ENCODE peak calls at places on chromosomes 7 and 10, in ten cellular contexts. One of them, this sample, is unnamed.

GRCh38 chr10:18229839-18230238 is 89.6 kb downstream of the CACNB2 start:
- DNase-seq in cardiac muscle cell: no peak
- DNase-seq in prostate gland: no peak
- DNase-seq in Daoy: peak; percentile 13
- DNase-seq in SK-MEL-5: no peak
- DNase-seq in activated CD4-positive, CD25-positive, alpha-beta regulatory T cell treated with anti-CD3 and anti-CD28 coated beads, Interleukin-2, amount 50 U/mL, for 72 hours: no peak
- DNase-seq in CD8-positive, alpha-beta T cell: no peak
- DNase-seq in AG04449: no peak
- DNase-seq in NCI-H1105 treated with DMSO at 0.1 percent for 48 hours: no peak
- DNase-seq in RPMI7951: no peak
- DNase-seq in this sample: no peak

GRCh38 chr10:110448682-110449418 is 48.9 kb upstream of the DUSP5 start:
- DNase-seq in NCI-H1105 treated with DMSO at 0.1 percent for 48 hours: no peak
- DNase-seq in activated CD4-positive, CD25-positive, alpha-beta regulatory T cell treated with anti-CD3 and anti-CD28 coated beads, Interleukin-2, amount 50 U/mL, for 72 hours: no peak
- DNase-seq in CD8-positive, alpha-beta T cell: no peak
- DNase-seq in SK-MEL-5: no peak
- DNase-seq in cardiac muscle cell: no peak
- DNase-seq in RPMI7951: no peak
- DNase-seq in Daoy: no peak
- DNase-seq in AG04449: no peak
- DNase-seq in prostate gland: no peak
- DNase-seq in this sample: no peak

GRCh38 chr10:89550509-89550908 is 15.1 kb upstream of the SLC16A12 start:
- DNase-seq in AG04449: no peak
- DNase-seq in activated CD4-positive, CD25-positive, alpha-beta regulatory T cell treated with anti-CD3 and anti-CD28 coated beads, Interleukin-2, amount 50 U/mL, for 72 hours: no peak
- DNase-seq in SK-MEL-5: no peak
- DNase-seq in CD8-positive, alpha-beta T cell: no peak
- DNase-seq in NCI-H1105 treated with DMSO at 0.1 percent for 48 hours: peak; percentile 5
- DNase-seq in prostate gland: no peak
- DNase-seq in RPMI7951: peak; percentile 74
- DNase-seq in Daoy: peak; percentile 35
- DNase-seq in cardiac muscle cell: peak; percentile 58
- DNase-seq in this sample: no peak

GRCh38 chr10:17075510-17075909 is 54.1 kb downstream of the CUBN start:
- DNase-seq in RPMI7951: peak; percentile 90
- DNase-seq in activated CD4-positive, CD25-positive, alpha-beta regulatory T cell treated with anti-CD3 and anti-CD28 coated beads, Interleukin-2, amount 50 U/mL, for 72 hours: no peak
- DNase-seq in SK-MEL-5: peak; percentile 71
- DNase-seq in cardiac muscle cell: peak; percentile 95
- DNase-seq in Daoy: peak; percentile 76
- DNase-seq in NCI-H1105 treated with DMSO at 0.1 percent for 48 hours: no peak
- DNase-seq in CD8-positive, alpha-beta T cell: no peak
- DNase-seq in prostate gland: no peak
- DNase-seq in AG04449: peak; percentile 83
- DNase-seq in this sample: no peak

GRCh38 chr7:102318482-102318971 is 31.9 kb downstream of the SH2B2 start:
- DNase-seq in cardiac muscle cell: peak; percentile 37
- DNase-seq in AG04449: no peak
- DNase-seq in prostate gland: no peak
- DNase-seq in NCI-H1105 treated with DMSO at 0.1 percent for 48 hours: peak; percentile 7
- DNase-seq in RPMI7951: no peak
- DNase-seq in SK-MEL-5: no peak
- DNase-seq in CD8-positive, alpha-beta T cell: no peak
- DNase-seq in activated CD4-positive, CD25-positive, alpha-beta regulatory T cell treated with anti-CD3 and anti-CD28 coated beads, Interleukin-2, amount 50 U/mL, for 72 hours: no peak
- DNase-seq in Daoy: peak; percentile 71
- DNase-seq in this sample: no peak

GRCh38 chr7:77569514-77570232 is 32.6 kb downstream of the PTPN12 start:
- DNase-seq in activated CD4-positive, CD25-positive, alpha-beta regulatory T cell treated with anti-CD3 and anti-CD28 coated beads, Interleukin-2, amount 50 U/mL, for 72 hours: no peak
- DNase-seq in SK-MEL-5: no peak
- DNase-seq in CD8-positive, alpha-beta T cell: no peak
- DNase-seq in NCI-H1105 treated with DMSO at 0.1 percent for 48 hours: no peak
- DNase-seq in AG04449: no peak
- DNase-seq in Daoy: no peak
- DNase-seq in RPMI7951: peak; percentile 19
- DNase-seq in prostate gland: no peak
- DNase-seq in cardiac muscle cell: peak; percentile 44
- DNase-seq in this sample: no peak

GRCh38 chr7:21690717-21691116 is 147.9 kb downstream of the DNAH11 start:
- DNase-seq in prostate gland: no peak
- DNase-seq in RPMI7951: peak; percentile 23
- DNase-seq in NCI-H1105 treated with DMSO at 0.1 percent for 48 hours: no peak
- DNase-seq in CD8-positive, alpha-beta T cell: no peak
- DNase-seq in SK-MEL-5: peak; percentile 9
- DNase-seq in Daoy: peak; percentile 17
- DNase-seq in cardiac muscle cell: no peak
- DNase-seq in AG04449: no peak
- DNase-seq in activated CD4-positive, CD25-positive, alpha-beta regulatory T cell treated with anti-CD3 and anti-CD28 coated beads, Interleukin-2, amount 50 U/mL, for 72 hours: no peak
- DNase-seq in this sample: no peak

GRCh38 chr7:98086231-98086855 is 20.3 kb upstream of the LMTK2 start:
- DNase-seq in SK-MEL-5: no peak
- DNase-seq in Daoy: no peak
- DNase-seq in AG04449: no peak
- DNase-seq in NCI-H1105 treated with DMSO at 0.1 percent for 48 hours: no peak
- DNase-seq in RPMI7951: no peak
- DNase-seq in activated CD4-positive, CD25-positive, alpha-beta regulatory T cell treated with anti-CD3 and anti-CD28 coated beads, Interleukin-2, amount 50 U/mL, for 72 hours: no peak
- DNase-seq in CD8-positive, alpha-beta T cell: no peak
- DNase-seq in prostate gland: peak; percentile 92
- DNase-seq in cardiac muscle cell: no peak
- DNase-seq in this sample: no peak

GRCh38 chr7:152050547-152050971 is 25.1 kb downstream of the GALNT11 start:
- DNase-seq in AG04449: peak; percentile 14
- DNase-seq in RPMI7951: peak; percentile 91
- DNase-seq in NCI-H1105 treated with DMSO at 0.1 percent for 48 hours: no peak
- DNase-seq in CD8-positive, alpha-beta T cell: no peak
- DNase-seq in prostate gland: no peak
- DNase-seq in SK-MEL-5: peak; percentile 86
- DNase-seq in Daoy: peak; percentile 47
- DNase-seq in activated CD4-positive, CD25-positive, alpha-beta regulatory T cell treated with anti-CD3 and anti-CD28 coated beads, Interleukin-2, amount 50 U/mL, for 72 hours: no peak
- DNase-seq in cardiac muscle cell: peak; percentile 83
- DNase-seq in this sample: no peak

GRCh38 chr7:134327896-134328295 is 11.2 kb upstream of the SLC35B4 start:
- DNase-seq in AG04449: no peak
- DNase-seq in activated CD4-positive, CD25-positive, alpha-beta regulatory T cell treated with anti-CD3 and anti-CD28 coated beads, Interleukin-2, amount 50 U/mL, for 72 hours: peak; percentile 31
- DNase-seq in CD8-positive, alpha-beta T cell: peak; percentile 36
- DNase-seq in Daoy: peak; percentile 80
- DNase-seq in RPMI7951: peak; percentile 63
- DNase-seq in NCI-H1105 treated with DMSO at 0.1 percent for 48 hours: peak; percentile 56
- DNase-seq in cardiac muscle cell: peak; percentile 69
- DNase-seq in SK-MEL-5: peak; percentile 93
- DNase-seq in prostate gland: peak; percentile 13
- DNase-seq in this sample: peak; percentile 14

GRCh38 chr7:151672706-151673105 is 153.0 kb upstream of the RHEB start:
- DNase-seq in SK-MEL-5: no peak
- DNase-seq in Daoy: no peak
- DNase-seq in RPMI7951: no peak
- DNase-seq in CD8-positive, alpha-beta T cell: no peak
- DNase-seq in activated CD4-positive, CD25-positive, alpha-beta regulatory T cell treated with anti-CD3 and anti-CD28 coated beads, Interleukin-2, amount 50 U/mL, for 72 hours: no peak
- DNase-seq in AG04449: no peak
- DNase-seq in NCI-H1105 treated with DMSO at 0.1 percent for 48 hours: no peak
- DNase-seq in prostate gland: no peak
- DNase-seq in cardiac muscle cell: peak; percentile 38
- DNase-seq in this sample: no peak

GRCh38 chr7:25405736-25406135 is 177.4 kb upstream of the NPVF start:
- DNase-seq in cardiac muscle cell: no peak
- DNase-seq in NCI-H1105 treated with DMSO at 0.1 percent for 48 hours: no peak
- DNase-seq in AG04449: no peak
- DNase-seq in prostate gland: peak; percentile 57
- DNase-seq in SK-MEL-5: no peak
- DNase-seq in CD8-positive, alpha-beta T cell: no peak
- DNase-seq in Daoy: no peak
- DNase-seq in RPMI7951: no peak
- DNase-seq in activated CD4-positive, CD25-positive, alpha-beta regulatory T cell treated with anti-CD3 and anti-CD28 coated beads, Interleukin-2, amount 50 U/mL, for 72 hours: no peak
- DNase-seq in this sample: no peak

GRCh38 chr10:23694921-23695824 is 256.3 kb downstream of the OTUD1 start:
- DNase-seq in AG04449: no peak
- DNase-seq in Daoy: no peak
- DNase-seq in activated CD4-positive, CD25-positive, alpha-beta regulatory T cell treated with anti-CD3 and anti-CD28 coated beads, Interleukin-2, amount 50 U/mL, for 72 hours: no peak
- DNase-seq in SK-MEL-5: no peak
- DNase-seq in cardiac muscle cell: no peak
- DNase-seq in prostate gland: no peak
- DNase-seq in NCI-H1105 treated with DMSO at 0.1 percent for 48 hours: no peak
- DNase-seq in CD8-positive, alpha-beta T cell: no peak
- DNase-seq in RPMI7951: no peak
- DNase-seq in this sample: no peak

GRCh38 chr7:40965745-40966144 is 737.1 kb downstream of the INHBA start:
- DNase-seq in NCI-H1105 treated with DMSO at 0.1 percent for 48 hours: no peak
- DNase-seq in activated CD4-positive, CD25-positive, alpha-beta regulatory T cell treated with anti-CD3 and anti-CD28 coated beads, Interleukin-2, amount 50 U/mL, for 72 hours: no peak
- DNase-seq in RPMI7951: no peak
- DNase-seq in SK-MEL-5: no peak
- DNase-seq in cardiac muscle cell: no peak
- DNase-seq in prostate gland: no peak
- DNase-seq in AG04449: no peak
- DNase-seq in CD8-positive, alpha-beta T cell: no peak
- DNase-seq in Daoy: no peak
- DNase-seq in this sample: no peak

GRCh38 chr7:121547341-121548092 is 151.4 kb upstream of the FAM3C start:
- DNase-seq in Daoy: peak; percentile 69
- DNase-seq in NCI-H1105 treated with DMSO at 0.1 percent for 48 hours: peak; percentile 84
- DNase-seq in RPMI7951: peak; percentile 62
- DNase-seq in cardiac muscle cell: peak; percentile 84
- DNase-seq in SK-MEL-5: peak; percentile 81
- DNase-seq in CD8-positive, alpha-beta T cell: no peak
- DNase-seq in AG04449: no peak
- DNase-seq in prostate gland: no peak
- DNase-seq in activated CD4-positive, CD25-positive, alpha-beta regulatory T cell treated with anti-CD3 and anti-CD28 coated beads, Interleukin-2, amount 50 U/mL, for 72 hours: no peak
- DNase-seq in this sample: peak; percentile 67

GRCh38 chr7:96321670-96322372 is at the start of gene SLC25A13:
- DNase-seq in AG04449: no peak
- DNase-seq in CD8-positive, alpha-beta T cell: no peak
- DNase-seq in RPMI7951: peak; percentile 89
- DNase-seq in cardiac muscle cell: peak; percentile 93
- DNase-seq in activated CD4-positive, CD25-positive, alpha-beta regulatory T cell treated with anti-CD3 and anti-CD28 coated beads, Interleukin-2, amount 50 U/mL, for 72 hours: peak; percentile 83
- DNase-seq in SK-MEL-5: peak; percentile 94
- DNase-seq in prostate gland: peak; percentile 77
- DNase-seq in Daoy: peak; percentile 90
- DNase-seq in NCI-H1105 treated with DMSO at 0.1 percent for 48 hours: peak; percentile 58
- DNase-seq in this sample: peak; percentile 95

GRCh38 chr7:112798199-112799159 is 8.3 kb upstream of the TMEM168 start:
- DNase-seq in NCI-H1105 treated with DMSO at 0.1 percent for 48 hours: no peak
- DNase-seq in prostate gland: no peak
- DNase-seq in AG04449: no peak
- DNase-seq in cardiac muscle cell: no peak
- DNase-seq in CD8-positive, alpha-beta T cell: no peak
- DNase-seq in Daoy: no peak
- DNase-seq in SK-MEL-5: no peak
- DNase-seq in activated CD4-positive, CD25-positive, alpha-beta regulatory T cell treated with anti-CD3 and anti-CD28 coated beads, Interleukin-2, amount 50 U/mL, for 72 hours: no peak
- DNase-seq in RPMI7951: no peak
- DNase-seq in this sample: no peak

GRCh38 chr10:30718877-30719268 is 89.3 kb upstream of the LYZL2 start:
- DNase-seq in RPMI7951: no peak
- DNase-seq in cardiac muscle cell: no peak
- DNase-seq in CD8-positive, alpha-beta T cell: no peak
- DNase-seq in AG04449: no peak
- DNase-seq in NCI-H1105 treated with DMSO at 0.1 percent for 48 hours: no peak
- DNase-seq in activated CD4-positive, CD25-positive, alpha-beta regulatory T cell treated with anti-CD3 and anti-CD28 coated beads, Interleukin-2, amount 50 U/mL, for 72 hours: no peak
- DNase-seq in SK-MEL-5: no peak
- DNase-seq in Daoy: no peak
- DNase-seq in prostate gland: no peak
- DNase-seq in this sample: no peak

GRCh38 chr10:86139066-86139657 is 227.4 kb downstream of the GRID1 start:
- DNase-seq in AG04449: no peak
- DNase-seq in NCI-H1105 treated with DMSO at 0.1 percent for 48 hours: no peak
- DNase-seq in CD8-positive, alpha-beta T cell: no peak
- DNase-seq in SK-MEL-5: peak; percentile 53
- DNase-seq in RPMI7951: peak; percentile 20
- DNase-seq in prostate gland: no peak
- DNase-seq in cardiac muscle cell: peak; percentile 18
- DNase-seq in Daoy: peak; percentile 3
- DNase-seq in activated CD4-positive, CD25-positive, alpha-beta regulatory T cell treated with anti-CD3 and anti-CD28 coated beads, Interleukin-2, amount 50 U/mL, for 72 hours: no peak
- DNase-seq in this sample: peak; percentile 14

GRCh38 chr10:48309711-48310226 is 3.3 kb downstream of the MAPK8 start:
- DNase-seq in prostate gland: no peak
- DNase-seq in cardiac muscle cell: peak; percentile 37
- DNase-seq in SK-MEL-5: no peak
- DNase-seq in Daoy: peak; percentile 39
- DNase-seq in AG04449: no peak
- DNase-seq in NCI-H1105 treated with DMSO at 0.1 percent for 48 hours: peak; percentile 2
- DNase-seq in activated CD4-positive, CD25-positive, alpha-beta regulatory T cell treated with anti-CD3 and anti-CD28 coated beads, Interleukin-2, amount 50 U/mL, for 72 hours: no peak
- DNase-seq in RPMI7951: peak; percentile 75
- DNase-seq in CD8-positive, alpha-beta T cell: no peak
- DNase-seq in this sample: no peak

GRCh38 chr10:114306116-114306973 is 67.3 kb downstream of the VWA2 start:
- DNase-seq in NCI-H1105 treated with DMSO at 0.1 percent for 48 hours: no peak
- DNase-seq in cardiac muscle cell: peak; percentile 74
- DNase-seq in prostate gland: no peak
- DNase-seq in RPMI7951: peak; percentile 99
- DNase-seq in CD8-positive, alpha-beta T cell: no peak
- DNase-seq in activated CD4-positive, CD25-positive, alpha-beta regulatory T cell treated with anti-CD3 and anti-CD28 coated beads, Interleukin-2, amount 50 U/mL, for 72 hours: no peak
- DNase-seq in Daoy: peak; percentile 97
- DNase-seq in SK-MEL-5: no peak
- DNase-seq in AG04449: peak; percentile 76
- DNase-seq in this sample: no peak

GRCh38 chr10:78296794-78297193 is 263.1 kb downstream of the RPS24 start:
- DNase-seq in CD8-positive, alpha-beta T cell: no peak
- DNase-seq in RPMI7951: no peak
- DNase-seq in activated CD4-positive, CD25-positive, alpha-beta regulatory T cell treated with anti-CD3 and anti-CD28 coated beads, Interleukin-2, amount 50 U/mL, for 72 hours: no peak
- DNase-seq in NCI-H1105 treated with DMSO at 0.1 percent for 48 hours: no peak
- DNase-seq in AG04449: no peak
- DNase-seq in Daoy: no peak
- DNase-seq in SK-MEL-5: no peak
- DNase-seq in prostate gland: no peak
- DNase-seq in cardiac muscle cell: no peak
- DNase-seq in this sample: no peak

GRCh38 chr10:56231436-56231835 is 129.6 kb downstream of the ZWINT start:
- DNase-seq in Daoy: no peak
- DNase-seq in CD8-positive, alpha-beta T cell: no peak
- DNase-seq in SK-MEL-5: no peak
- DNase-seq in prostate gland: no peak
- DNase-seq in AG04449: no peak
- DNase-seq in activated CD4-positive, CD25-positive, alpha-beta regulatory T cell treated with anti-CD3 and anti-CD28 coated beads, Interleukin-2, amount 50 U/mL, for 72 hours: no peak
- DNase-seq in RPMI7951: no peak
- DNase-seq in NCI-H1105 treated with DMSO at 0.1 percent for 48 hours: no peak
- DNase-seq in cardiac muscle cell: no peak
- DNase-seq in this sample: no peak

This sample was measured in NCI-H146.